ENCODE peak calls at places on chromosomes 6 and 20, in four cellular contexts. One of them, this sample, is unnamed.

GRCh38 chr20:8020314-8021079 is 936 bp upstream of the TMX4 start:
- DNase-seq in activated CD8-positive, alpha-beta T cell treated with anti-CD3 and anti-CD28 coated beads, Interleukin-2, amount 10 ng/mL, durations not matched to agents 7 days and 5 days: peak
- DNase-seq in NT2/D1: no peak
- DNase-seq in left lobe of liver: no peak
- DNase-seq in this sample: peak

GRCh38 chr6:167764713-167765479 is 61.8 kb upstream of the AFDN start:
- DNase-seq in activated CD8-positive, alpha-beta T cell treated with anti-CD3 and anti-CD28 coated beads, Interleukin-2, amount 10 ng/mL, durations not matched to agents 7 days and 5 days: no peak
- DNase-seq in NT2/D1: no peak
- DNase-seq in left lobe of liver: peak
- DNase-seq in this sample: no peak

GRCh38 chr6:44696099-44696498 is 308.6 kb downstream of the CDC5L start:
- DNase-seq in activated CD8-positive, alpha-beta T cell treated with anti-CD3 and anti-CD28 coated beads, Interleukin-2, amount 10 ng/mL, durations not matched to agents 7 days and 5 days: no peak
- DNase-seq in NT2/D1: no peak
- DNase-seq in left lobe of liver: no peak
- DNase-seq in this sample: peak

GRCh38 chr6:10420546-10421507 is 6.0 kb upstream of the TFAP2A start:
- DNase-seq in activated CD8-positive, alpha-beta T cell treated with anti-CD3 and anti-CD28 coated beads, Interleukin-2, amount 10 ng/mL, durations not matched to agents 7 days and 5 days: no peak
- DNase-seq in NT2/D1: no peak
- DNase-seq in left lobe of liver: no peak
- DNase-seq in this sample: no peak

GRCh38 chr20:34015401-34016335 is 22.0 kb downstream of the RALY start:
- DNase-seq in activated CD8-positive, alpha-beta T cell treated with anti-CD3 and anti-CD28 coated beads, Interleukin-2, amount 10 ng/mL, durations not matched to agents 7 days and 5 days: no peak
- DNase-seq in NT2/D1: no peak
- DNase-seq in left lobe of liver: no peak
- DNase-seq in this sample: no peak

GRCh38 chr6:151054304-151054703 is 185.5 kb upstream of the AKAP12 start:
- DNase-seq in activated CD8-positive, alpha-beta T cell treated with anti-CD3 and anti-CD28 coated beads, Interleukin-2, amount 10 ng/mL, durations not matched to agents 7 days and 5 days: no peak
- DNase-seq in NT2/D1: no peak
- DNase-seq in left lobe of liver: no peak
- DNase-seq in this sample: peak

GRCh38 chr6:35080016-35080680 is 61.0 kb downstream of the TCP11 start:
- DNase-seq in activated CD8-positive, alpha-beta T cell treated with anti-CD3 and anti-CD28 coated beads, Interleukin-2, amount 10 ng/mL, durations not matched to agents 7 days and 5 days: no peak
- DNase-seq in NT2/D1: no peak
- DNase-seq in left lobe of liver: peak
- DNase-seq in this sample: no peak

GRCh38 chr6:3022765-3023662 is 23.3 kb downstream of the NQO2 start:
- DNase-seq in activated CD8-positive, alpha-beta T cell treated with anti-CD3 and anti-CD28 coated beads, Interleukin-2, amount 10 ng/mL, durations not matched to agents 7 days and 5 days: peak
- DNase-seq in NT2/D1: no peak
- DNase-seq in left lobe of liver: no peak
- DNase-seq in this sample: no peak

GRCh38 chr20:51189814-51190782 is 167.2 kb upstream of the KCNG1 start:
- DNase-seq in activated CD8-positive, alpha-beta T cell treated with anti-CD3 and anti-CD28 coated beads, Interleukin-2, amount 10 ng/mL, durations not matched to agents 7 days and 5 days: no peak
- DNase-seq in NT2/D1: no peak
- DNase-seq in left lobe of liver: no peak
- DNase-seq in this sample: no peak

GRCh38 chr20:41178904-41179432 is 41.6 kb downstream of the PLCG1 start:
- DNase-seq in activated CD8-positive, alpha-beta T cell treated with anti-CD3 and anti-CD28 coated beads, Interleukin-2, amount 10 ng/mL, durations not matched to agents 7 days and 5 days: peak
- DNase-seq in NT2/D1: no peak
- DNase-seq in left lobe of liver: peak
- DNase-seq in this sample: no peak

GRCh38 chr20:48126227-48126740 is 341.0 kb upstream of the SULF2 start:
- DNase-seq in activated CD8-positive, alpha-beta T cell treated with anti-CD3 and anti-CD28 coated beads, Interleukin-2, amount 10 ng/mL, durations not matched to agents 7 days and 5 days: no peak
- DNase-seq in NT2/D1: no peak
- DNase-seq in left lobe of liver: no peak
- DNase-seq in this sample: no peak

GRCh38 chr6:17589402-17590116 is 10.5 kb upstream of the FAM8A1 start:
- DNase-seq in activated CD8-positive, alpha-beta T cell treated with anti-CD3 and anti-CD28 coated beads, Interleukin-2, amount 10 ng/mL, durations not matched to agents 7 days and 5 days: no peak
- DNase-seq in NT2/D1: no peak
- DNase-seq in left lobe of liver: no peak
- DNase-seq in this sample: peak

GRCh38 chr6:1316482-1317220 is 4.8 kb downstream of the FOXQ1 start:
- DNase-seq in activated CD8-positive, alpha-beta T cell treated with anti-CD3 and anti-CD28 coated beads, Interleukin-2, amount 10 ng/mL, durations not matched to agents 7 days and 5 days: no peak
- DNase-seq in NT2/D1: no peak
- DNase-seq in left lobe of liver: no peak
- DNase-seq in this sample: no peak

This sample was measured in amniotic epithelial cell.